ENCODE peak calls at places on chromosomes 12 and 14, in eight cellular contexts. L is NCI-H2081 treated with DMSO at 0.1 percent for 48 hours; Y is GM20000; S is central memory CD4-positive, alpha-beta T cell; Z is C1 segment of cervical spinal cord; W is iris pigment epithelial cell; A is T-helper 2 cell; U is neural crest cell. B is an unnamed sample.

GRCh38 chr14:26775765-26776577 is 178.1 kb upstream of the NOVA1 start:
- DNase-seq in L (no peak), Y (no peak), S (no peak), Z (no peak), W (peak; percentile 60), A (no peak), U (no peak), B (no peak)

GRCh38 chr12:44581642-44582242 is 294.4 kb downstream of the NELL2 start:
- DNase-seq in L (no peak), Y (no peak), S (no peak), Z (no peak), W (no peak), A (no peak), U (no peak), B (no peak)

GRCh38 chr14:22427771-22428228 is 161.2 kb downstream of the DAD1 start:
- DNase-seq in L (no peak), Y (no peak), S (no peak), Z (no peak), W (peak; percentile 80), A (no peak), U (peak; percentile 11), B (no peak)

GRCh38 chr12:60174914-60175313 is 579.1 kb downstream of the SLC16A7 start:
- DNase-seq in L (no peak), Y (no peak), S (no peak), Z (no peak), W (peak; percentile 37), A (no peak), U (no peak), B (no peak)

GRCh38 chr14:79424462-79424861 is 786.8 kb downstream of the DIO2 start:
- DNase-seq in L (no peak), Y (no peak), S (no peak), Z (no peak), W (peak; percentile 48), A (no peak), U (no peak), B (no peak)

GRCh38 chr12:106442575-106442974 is 85.0 kb downstream of the POLR3B start:
- DNase-seq in L (no peak), Y (no peak), S (no peak), Z (no peak), W (no peak), A (no peak), U (no peak), B (no peak)

GRCh38 chr12:49049566-49050224 is 10.9 kb downstream of the KMT2D start:
- DNase-seq in L (no peak), Y (no peak), S (no peak), Z (no peak), W (peak; percentile 79), A (no peak), U (no peak), B (no peak)

GRCh38 chr14:96676161-96676560 is 121.0 kb upstream of the VRK1 start:
- DNase-seq in L (no peak), Y (no peak), S (no peak), Z (no peak), W (peak; percentile 20), A (no peak), U (no peak), B (no peak)

GRCh38 chr12:57627504-57628279 is 5.3 kb downstream of the B4GALNT1 start:
- DNase-seq in L (no peak), Y (no peak), S (no peak), Z (no peak), W (no peak), A (no peak), U (no peak), B (no peak)

GRCh38 chr14:35632276-35633071 is 98.5 kb downstream of the INSM2 start:
- DNase-seq in L (peak; percentile 63), Y (no peak), S (no peak), Z (no peak), W (peak; percentile 78), A (no peak), U (no peak), B (no peak)

GRCh38 chr12:117231750-117232149 is 41.5 kb upstream of the FBXO21 start:
- DNase-seq in L (no peak), Y (no peak), S (no peak), Z (no peak), W (no peak), A (no peak), U (no peak), B (no peak)